ENCODE peak calls at places on chromosomes 11 and 22, in six cellular contexts. One of them, this sample, is unnamed.

GRCh38 chr22:39995346-39996252 is 845 bp downstream of the FAM83F start:
- DNase-seq in IMR-90: no peak
- DNase-seq in neuronal stem cell: no peak
- DNase-seq in H9: peak; percentile 43
- DNase-seq in H1: no peak
- DNase-seq in mesendoderm: peak; percentile 35
- DNase-seq in this sample: no peak

GRCh38 chr11:75767228-75767572 is 1.4 kb upstream of the DGAT2 start:
- DNase-seq in mesendoderm: peak; percentile 70
- DNase-seq in neuronal stem cell: no peak
- DNase-seq in IMR-90: no peak
- DNase-seq in H1: no peak
- DNase-seq in H9: no peak
- DNase-seq in this sample: no peak

GRCh38 chr11:86606849-86607481 is 65.5 kb downstream of the ME3 start:
- DNase-seq in IMR-90: peak; percentile 60
- DNase-seq in mesendoderm: peak; percentile 54
- DNase-seq in H1: no peak
- DNase-seq in H9: no peak
- DNase-seq in neuronal stem cell: no peak
- DNase-seq in this sample: peak; percentile 86

GRCh38 chr22:20741634-20742581 is 32.0 kb upstream of the SERPIND1 start:
- DNase-seq in IMR-90: peak; percentile 13
- DNase-seq in neuronal stem cell: peak; percentile 27
- DNase-seq in H1: no peak
- DNase-seq in H9: no peak
- DNase-seq in mesendoderm: peak; percentile 47
- DNase-seq in this sample: peak; percentile 19

GRCh38 chr22:35643991-35644390 is 4.3 kb upstream of the APOL6 start:
- DNase-seq in H9: no peak
- DNase-seq in neuronal stem cell: no peak
- DNase-seq in H1: no peak
- DNase-seq in mesendoderm: no peak
- DNase-seq in IMR-90: no peak
- DNase-seq in this sample: no peak

GRCh38 chr11:118180300-118180703 is 3.9 kb upstream of the SCN2B start:
- DNase-seq in neuronal stem cell: peak; percentile 60
- DNase-seq in H9: peak; percentile 81
- DNase-seq in IMR-90: no peak
- DNase-seq in H1: no peak
- DNase-seq in mesendoderm: peak; percentile 87
- DNase-seq in this sample: no peak

GRCh38 chr11:7512525-7513209 is 1.1 kb upstream of the PPFIBP2 start:
- DNase-seq in H9: no peak
- DNase-seq in IMR-90: no peak
- DNase-seq in neuronal stem cell: no peak
- DNase-seq in mesendoderm: no peak
- DNase-seq in H1: no peak
- DNase-seq in this sample: peak; percentile 56

GRCh38 chr11:121194731-121195596 is 93.9 kb downstream of the TECTA start:
- DNase-seq in H9: peak; percentile 53
- DNase-seq in neuronal stem cell: peak; percentile 70
- DNase-seq in IMR-90: peak; percentile 64
- DNase-seq in H1: no peak
- DNase-seq in mesendoderm: peak; percentile 74
- DNase-seq in this sample: peak; percentile 68

GRCh38 chr22:40534379-40535188 is 101.9 kb downstream of the MRTFA start:
- DNase-seq in IMR-90: peak; percentile 71
- DNase-seq in neuronal stem cell: no peak
- DNase-seq in mesendoderm: peak; percentile 76
- DNase-seq in H1: no peak
- DNase-seq in H9: peak; percentile 51
- DNase-seq in this sample: peak; percentile 82

GRCh38 chr11:34637303-34637702 is 16.4 kb downstream of the EHF start:
- DNase-seq in H9: no peak
- DNase-seq in H1: no peak
- DNase-seq in neuronal stem cell: no peak
- DNase-seq in mesendoderm: no peak
- DNase-seq in IMR-90: no peak
- DNase-seq in this sample: no peak

GRCh38 chr11:77495526-77495925 is 21.6 kb upstream of the PAK1 start:
- DNase-seq in IMR-90: no peak
- DNase-seq in mesendoderm: no peak
- DNase-seq in H9: no peak
- DNase-seq in neuronal stem cell: no peak
- DNase-seq in H1: no peak
- DNase-seq in this sample: no peak
- H2BK15ac ChIP-seq in IMR-90: no peak overlapping the region
- H2BK15ac ChIP-seq in mesendoderm: no peak overlapping the region
- H2BK15ac ChIP-seq in H9: no peak overlapping the region
- H2BK15ac ChIP-seq in neuronal stem cell: no peak overlapping the region
- H2BK15ac ChIP-seq in H1: no peak overlapping the region
- H2BK15ac ChIP-seq in this sample: no peak overlapping the region

DNA sequence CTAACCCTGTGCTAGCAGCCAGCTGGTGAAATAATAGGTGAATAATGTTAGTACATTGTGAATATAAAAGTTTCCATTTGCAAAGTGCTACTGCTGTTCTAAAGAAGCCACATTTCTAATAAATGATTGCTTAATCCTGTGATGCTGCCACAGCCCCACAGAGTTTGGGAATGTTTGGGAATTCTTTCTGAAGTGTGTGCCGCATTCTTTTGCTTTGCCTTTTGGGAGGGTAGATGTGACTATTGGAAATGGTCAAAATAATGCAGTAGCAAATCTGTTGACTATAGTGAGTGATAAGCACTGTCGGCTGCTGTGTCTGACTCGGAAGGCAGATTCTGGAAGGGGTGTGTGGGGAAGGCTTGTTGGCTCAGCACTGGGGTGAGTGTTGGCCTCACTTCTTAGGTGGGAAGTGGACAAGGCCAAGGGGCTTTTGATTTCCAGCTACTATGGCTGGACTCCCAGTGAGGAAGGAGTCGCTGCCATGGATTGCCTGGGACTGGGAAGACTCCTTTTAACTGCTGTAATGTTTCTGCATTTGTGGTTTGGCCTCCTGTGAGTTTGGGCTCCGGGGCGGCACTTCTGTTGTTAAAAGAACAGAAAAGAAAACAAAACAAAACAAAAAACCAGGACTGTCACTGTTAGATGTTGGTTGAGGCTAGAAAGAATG is 20.0 kb downstream of the ZBTB16 start:
- DNase-seq in H1: no peak
- DNase-seq in neuronal stem cell: no peak
- DNase-seq in IMR-90: no peak
- DNase-seq in H9: no peak
- DNase-seq in mesendoderm: no peak
- DNase-seq in this sample: peak; percentile 73
- H2BK15ac ChIP-seq in H1: no peak overlapping the region
- H2BK15ac ChIP-seq in neuronal stem cell: no peak overlapping the region
- H2BK15ac ChIP-seq in IMR-90: no peak overlapping the region
- H2BK15ac ChIP-seq in H9: no peak overlapping the region
- H2BK15ac ChIP-seq in mesendoderm: no peak overlapping the region
- H2BK15ac ChIP-seq in this sample: no peak overlapping the region

GRCh38 chr11:33387586-33387985 is 130.4 kb downstream of the HIPK3 start:
- DNase-seq in IMR-90: no peak
- DNase-seq in H1: no peak
- DNase-seq in neuronal stem cell: no peak
- DNase-seq in mesendoderm: no peak
- DNase-seq in H9: no peak
- DNase-seq in this sample: no peak

GRCh38 chr11:33388793-33389525 is 131.8 kb downstream of the HIPK3 start:
- DNase-seq in H1: no peak
- DNase-seq in neuronal stem cell: no peak
- DNase-seq in IMR-90: no peak
- DNase-seq in mesendoderm: no peak
- DNase-seq in H9: no peak
- DNase-seq in this sample: no peak

GRCh38 chr11:33391188-33391892 is 134.2 kb downstream of the HIPK3 start:
- DNase-seq in IMR-90: no peak
- DNase-seq in neuronal stem cell: no peak
- DNase-seq in mesendoderm: no peak
- DNase-seq in H9: no peak
- DNase-seq in H1: no peak
- DNase-seq in this sample: no peak

GRCh38 chr11:33389635-33390034 is 132.5 kb downstream of the HIPK3 start:
- DNase-seq in H1: no peak
- DNase-seq in IMR-90: no peak
- DNase-seq in mesendoderm: no peak
- DNase-seq in H9: no peak
- DNase-seq in neuronal stem cell: no peak
- DNase-seq in this sample: no peak

GRCh38 chr11:33387996-33388395 is 130.8 kb downstream of the HIPK3 start:
- DNase-seq in IMR-90: no peak
- DNase-seq in H9: no peak
- DNase-seq in mesendoderm: no peak
- DNase-seq in H1: no peak
- DNase-seq in neuronal stem cell: no peak
- DNase-seq in this sample: no peak
- H2BK15ac ChIP-seq in IMR-90: no peak overlapping the region
- H2BK15ac ChIP-seq in H9: no peak overlapping the region
- H2BK15ac ChIP-seq in mesendoderm: no peak overlapping the region
- H2BK15ac ChIP-seq in H1: no peak overlapping the region
- H2BK15ac ChIP-seq in neuronal stem cell: no peak overlapping the region
- H2BK15ac ChIP-seq in this sample: no peak overlapping the region

DNA sequence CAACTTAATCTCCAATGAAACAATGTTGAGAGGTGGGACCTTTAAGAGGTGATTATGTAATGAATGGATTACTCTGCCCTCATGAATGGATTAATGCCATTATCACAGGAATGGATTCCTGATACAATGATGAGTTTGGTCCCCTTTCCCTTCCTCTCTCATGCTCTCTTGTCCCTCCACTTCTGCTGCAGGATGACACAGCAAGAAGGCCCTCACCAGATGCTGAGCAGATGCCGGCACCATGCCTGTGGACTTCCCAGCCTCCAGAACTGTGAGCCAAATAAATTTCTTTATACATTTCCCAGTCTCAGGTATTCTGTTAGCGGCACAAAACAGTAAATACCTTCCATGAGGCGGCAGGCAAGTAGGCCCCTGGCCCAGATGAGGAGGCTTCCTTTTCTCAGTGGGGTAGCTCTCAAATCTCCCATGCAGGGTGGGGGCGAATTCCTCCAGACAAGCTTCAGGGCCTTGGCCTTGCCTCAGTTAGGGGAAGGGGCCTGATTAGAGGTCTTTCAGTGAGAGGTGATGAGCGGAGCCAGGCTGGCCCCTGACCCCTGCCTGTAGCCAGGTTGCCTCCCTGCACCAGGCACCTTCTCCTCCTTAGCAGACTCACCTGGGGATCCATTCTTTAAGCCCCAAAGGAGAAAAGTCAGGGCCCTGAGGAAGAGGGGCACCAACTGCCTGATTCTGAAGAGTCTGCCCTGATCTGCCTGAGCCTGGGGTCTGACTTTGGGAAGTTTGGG is 86.0 kb downstream of the RRM1 start:
- DNase-seq in H1: no peak
- DNase-seq in mesendoderm: no peak
- DNase-seq in IMR-90: no peak
- DNase-seq in H9: no peak
- DNase-seq in neuronal stem cell: no peak
- DNase-seq in this sample: no peak
- H2BK15ac ChIP-seq in H1: no peak overlapping the region
- H2BK15ac ChIP-seq in mesendoderm: no peak overlapping the region
- H2BK15ac ChIP-seq in IMR-90: no peak overlapping the region
- H2BK15ac ChIP-seq in H9: no peak overlapping the region
- H2BK15ac ChIP-seq in neuronal stem cell: no peak overlapping the region
- H2BK15ac ChIP-seq in this sample: no peak overlapping the region

GRCh38 chr11:64391839-64392238 is 32.9 kb downstream of the RPS6KA4 start:
- DNase-seq in neuronal stem cell: no peak
- DNase-seq in IMR-90: no peak
- DNase-seq in mesendoderm: no peak
- DNase-seq in H9: no peak
- DNase-seq in H1: no peak
- DNase-seq in this sample: no peak

GRCh38 chr11:64388911-64389310 is 29.9 kb downstream of the RPS6KA4 start:
- DNase-seq in neuronal stem cell: no peak
- DNase-seq in mesendoderm: no peak
- DNase-seq in H9: no peak
- DNase-seq in IMR-90: no peak
- DNase-seq in H1: no peak
- DNase-seq in this sample: no peak

GRCh38 chr11:64387916-64388315 is 29.0 kb downstream of the RPS6KA4 start:
- DNase-seq in IMR-90: no peak
- DNase-seq in mesendoderm: no peak
- DNase-seq in neuronal stem cell: no peak
- DNase-seq in H1: no peak
- DNase-seq in H9: no peak
- DNase-seq in this sample: no peak

GRCh38 chr11:64390558-64390957 is 31.6 kb downstream of the RPS6KA4 start:
- DNase-seq in IMR-90: no peak
- DNase-seq in neuronal stem cell: no peak
- DNase-seq in H1: no peak
- DNase-seq in mesendoderm: no peak
- DNase-seq in H9: no peak
- DNase-seq in this sample: no peak

GRCh38 chr11:64389851-64390250 is 30.9 kb downstream of the RPS6KA4 start:
- DNase-seq in H1: no peak
- DNase-seq in IMR-90: no peak
- DNase-seq in mesendoderm: no peak
- DNase-seq in neuronal stem cell: no peak
- DNase-seq in H9: no peak
- DNase-seq in this sample: no peak
- H2BK15ac ChIP-seq in H1: no peak overlapping the region
- H2BK15ac ChIP-seq in IMR-90: no peak overlapping the region
- H2BK15ac ChIP-seq in mesendoderm: no peak overlapping the region
- H2BK15ac ChIP-seq in neuronal stem cell: no peak overlapping the region
- H2BK15ac ChIP-seq in H9: no peak overlapping the region
- H2BK15ac ChIP-seq in this sample: no peak overlapping the region

GRCh38 chr22:49350441-49351121 is 477.1 kb downstream of the BRD1 start:
- DNase-seq in H1: no peak
- DNase-seq in neuronal stem cell: no peak
- DNase-seq in IMR-90: no peak
- DNase-seq in mesendoderm: no peak
- DNase-seq in H9: peak; percentile 14
- DNase-seq in this sample: no peak
- H2BK15ac ChIP-seq in H1: no peak overlapping the region
- H2BK15ac ChIP-seq in neuronal stem cell: no peak overlapping the region
- H2BK15ac ChIP-seq in IMR-90: no peak overlapping the region
- H2BK15ac ChIP-seq in mesendoderm: no peak overlapping the region
- H2BK15ac ChIP-seq in H9: no peak overlapping the region
- H2BK15ac ChIP-seq in this sample: no peak overlapping the region

DNA sequence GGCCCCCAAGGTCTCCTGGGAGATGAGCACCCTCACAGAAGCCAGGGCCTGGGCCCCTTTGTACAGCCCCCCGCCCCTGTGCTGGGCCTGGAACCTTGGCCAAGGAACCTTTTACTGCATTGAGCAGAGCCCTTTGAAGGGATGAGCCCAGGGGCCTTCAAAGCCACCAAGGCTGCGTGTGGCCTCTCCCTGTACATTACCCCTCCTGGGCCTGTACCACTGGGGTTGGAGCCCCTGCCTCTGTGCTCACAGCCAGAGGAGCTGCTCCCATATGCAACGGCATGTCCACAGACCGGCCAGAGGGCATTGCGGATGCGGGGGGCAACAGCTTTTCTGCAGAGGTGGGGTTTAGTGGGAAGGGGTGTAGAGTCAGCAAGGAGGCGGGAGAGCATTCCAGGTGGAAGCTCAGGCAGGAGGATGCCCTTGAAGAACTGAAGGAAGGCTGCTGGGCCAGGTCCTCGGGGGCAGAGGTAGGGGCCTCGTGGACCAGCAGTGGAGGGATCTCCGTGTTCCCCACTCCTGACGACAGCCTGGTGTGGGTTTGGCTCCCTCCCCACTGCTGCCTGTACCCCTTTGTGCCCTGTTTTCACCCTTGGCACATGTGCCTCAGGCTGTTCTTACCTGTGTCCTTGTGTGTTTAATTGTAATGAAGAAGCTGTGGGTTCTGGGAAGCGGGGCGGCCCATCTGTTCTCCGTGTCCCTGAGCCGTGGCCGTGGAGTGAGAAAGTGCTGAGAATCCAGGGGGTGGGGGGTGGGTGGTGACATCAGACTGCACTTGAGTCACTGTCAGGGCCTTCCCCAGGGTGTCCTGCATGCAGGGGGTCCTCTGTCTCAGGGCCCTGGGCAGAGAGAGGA is 46.9 kb downstream of the ARHGAP8 start:
- DNase-seq in H9: no peak
- DNase-seq in IMR-90: no peak
- DNase-seq in neuronal stem cell: no peak
- DNase-seq in mesendoderm: no peak
- DNase-seq in H1: no peak
- DNase-seq in this sample: no peak
- H2BK15ac ChIP-seq in H9: no peak overlapping the region
- H2BK15ac ChIP-seq in IMR-90: no peak overlapping the region
- H2BK15ac ChIP-seq in neuronal stem cell: no peak overlapping the region
- H2BK15ac ChIP-seq in mesendoderm: no peak overlapping the region
- H2BK15ac ChIP-seq in H1: no peak overlapping the region
- H2BK15ac ChIP-seq in this sample: no peak overlapping the region

This sample was measured in mesenchymal stem cell.